ENCODE peak calls at places on chromosome 5, in four cellular contexts. One of them, this sample, is unnamed.
A peak's percentile ranks its signal among the peaks of the same experiment; 100 is the strongest.

GRCh38 chr5:122366501-122366900 is 54.5 kb downstream of the SNCAIP start:
- DNase-seq in GM12878: no peak
- DNase-seq in K562: no peak
- DNase-seq in HepG2: no peak
- DNase-seq in this sample: no peak

GRCh38 chr5:122392224-122392623 is 80.2 kb downstream of the SNCAIP start:
- DNase-seq in HepG2: no peak
- DNase-seq in GM12878: no peak
- DNase-seq in K562: no peak
- DNase-seq in this sample: no peak

GRCh38 chr5:132054697-132055440 is 5.6 kb upstream of the IL3 start:
- DNase-seq in HepG2: no peak
- DNase-seq in GM12878: no peak
- DNase-seq in K562: no peak
- DNase-seq in this sample: no peak

GRCh38 chr5:144368556-144368955 is 197.9 kb downstream of the KCTD16 start:
- DNase-seq in K562: no peak
- DNase-seq in GM12878: no peak
- DNase-seq in HepG2: no peak
- DNase-seq in this sample: no peak

GRCh38 chr5:106254784-106255183 is 1416.0 kb downstream of the EFNA5 start:
- DNase-seq in HepG2: no peak
- DNase-seq in GM12878: no peak
- DNase-seq in K562: no peak
- DNase-seq in this sample: no peak

GRCh38 chr5:120539471-120539870 is 75.4 kb downstream of the PRR16 start:
- DNase-seq in GM12878: no peak
- DNase-seq in K562: no peak
- DNase-seq in HepG2: no peak
- DNase-seq in this sample: no peak

GRCh38 chr5:176184608-176185132 is 53.6 kb upstream of the SIMC1 start:
- DNase-seq in GM12878: no peak
- DNase-seq in HepG2: no peak
- DNase-seq in K562: no peak
- DNase-seq in this sample: no peak

GRCh38 chr5:132063090-132063911 is 2.8 kb downstream of the IL3 start:
- DNase-seq in GM12878: peak; percentile 12
- DNase-seq in K562: peak; percentile 85
- DNase-seq in HepG2: peak; percentile 45
- DNase-seq in this sample: peak; percentile 82

GRCh38 chr5:81774359-81774758 is 23.5 kb upstream of the SSBP2 start:
- DNase-seq in K562: no peak
- DNase-seq in HepG2: no peak
- DNase-seq in GM12878: no peak
- DNase-seq in this sample: no peak

GRCh38 chr5:180988592-180988991 is at the start of gene BTNL3:
- DNase-seq in K562: no peak
- DNase-seq in HepG2: no peak
- DNase-seq in GM12878: no peak
- DNase-seq in this sample: no peak

GRCh38 chr5:139915834-139916233 is 120.2 kb downstream of the PSD2 start:
- DNase-seq in GM12878: no peak
- DNase-seq in HepG2: no peak
- DNase-seq in K562: no peak
- DNase-seq in this sample: no peak

GRCh38 chr5:157159209-157159751 is 6.8 kb downstream of the GARIN3 start:
- DNase-seq in K562: no peak
- DNase-seq in GM12878: no peak
- DNase-seq in HepG2: no peak
- DNase-seq in this sample: no peak

GRCh38 chr5:14246350-14247053 is 103.4 kb downstream of the TRIO start:
- DNase-seq in HepG2: no peak
- DNase-seq in GM12878: no peak
- DNase-seq in K562: no peak
- DNase-seq in this sample: no peak

GRCh38 chr5:157990583-157991181 is 131.7 kb upstream of the CLINT1 start:
- DNase-seq in HepG2: no peak
- DNase-seq in K562: no peak
- DNase-seq in GM12878: no peak
- DNase-seq in this sample: no peak

GRCh38 chr5:57292336-57292735 is 118.5 kb downstream of the GPBP1 start:
- DNase-seq in HepG2: no peak
- DNase-seq in GM12878: no peak
- DNase-seq in K562: no peak
- DNase-seq in this sample: no peak

GRCh38 chr5:160548949-160549665 is 127.5 kb downstream of the PTTG1 start:
- DNase-seq in HepG2: no peak
- DNase-seq in GM12878: no peak
- DNase-seq in K562: no peak
- DNase-seq in this sample: no peak

GRCh38 chr5:132473019-132473531 is 17.5 kb downstream of the IRF1 start:
- DNase-seq in GM12878: no peak
- DNase-seq in HepG2: no peak
- DNase-seq in K562: no peak
- DNase-seq in this sample: no peak

GRCh38 chr5:179762079-179762780 is 29.6 kb downstream of the MAML1 start:
- DNase-seq in GM12878: peak; percentile 12
- DNase-seq in K562: peak; percentile 66
- DNase-seq in HepG2: peak; percentile 9
- DNase-seq in this sample: no peak

GRCh38 chr5:10091701-10092100 is 158.0 kb downstream of the ATPSCKMT start:
- DNase-seq in GM12878: no peak
- DNase-seq in HepG2: no peak
- DNase-seq in K562: no peak
- DNase-seq in this sample: no peak

GRCh38 chr5:27007121-27007520 is 31.3 kb downstream of the CDH9 start:
- DNase-seq in GM12878: no peak
- DNase-seq in K562: no peak
- DNase-seq in HepG2: no peak
- DNase-seq in this sample: no peak

GRCh38 chr5:144634138-144634537 is 463.5 kb downstream of the KCTD16 start:
- DNase-seq in K562: no peak
- DNase-seq in GM12878: no peak
- DNase-seq in HepG2: no peak
- DNase-seq in this sample: no peak

GRCh38 chr5:17238521-17239041 is 21.1 kb downstream of the BASP1 start:
- DNase-seq in K562: no peak
- DNase-seq in HepG2: no peak
- DNase-seq in GM12878: no peak
- DNase-seq in this sample: no peak

DNA sequence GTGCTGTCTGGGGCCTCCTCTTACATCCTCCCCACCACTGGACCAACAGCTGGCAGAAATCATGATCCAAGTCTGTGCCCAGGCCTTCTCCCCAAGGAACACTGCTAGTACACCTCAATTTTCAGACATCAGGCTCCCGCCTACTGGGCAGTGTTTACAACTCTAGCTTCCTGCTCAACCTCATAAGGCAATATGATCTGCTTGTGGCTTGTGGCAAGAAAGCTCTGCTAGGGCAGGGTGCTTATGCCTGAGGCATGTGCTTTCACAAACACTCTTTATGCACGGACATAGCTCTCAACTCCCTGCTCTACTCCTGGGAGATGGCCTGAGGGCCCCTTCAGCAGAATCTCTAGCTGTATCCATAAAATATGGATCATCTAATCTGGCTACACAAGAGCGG is 32.5 kb downstream of the SH3TC2 start:
- DNase-seq in GM12878: no peak
- DNase-seq in K562: no peak
- DNase-seq in HepG2: no peak
- DNase-seq in this sample: no peak
- TF ChIP-seq FOXM1 in GM12878: no peak
- TF ChIP-seq FOXM1 in K562: no peak
- TF ChIP-seq FOXM1 in HepG2: no peak
- TF ChIP-seq FOXM1 in this sample: no peak

GRCh38 chr5:168404366-168404765 is 81.9 kb upstream of the RARS1 start:
- DNase-seq in HepG2: no peak
- DNase-seq in K562: no peak
- DNase-seq in GM12878: no peak
- DNase-seq in this sample: no peak
- TF ChIP-seq SP1 in HepG2: no peak
- TF ChIP-seq SP1 in K562: no peak
- TF ChIP-seq SP1 in GM12878: no peak
- TF ChIP-seq SP1 in this sample: no peak

DNA sequence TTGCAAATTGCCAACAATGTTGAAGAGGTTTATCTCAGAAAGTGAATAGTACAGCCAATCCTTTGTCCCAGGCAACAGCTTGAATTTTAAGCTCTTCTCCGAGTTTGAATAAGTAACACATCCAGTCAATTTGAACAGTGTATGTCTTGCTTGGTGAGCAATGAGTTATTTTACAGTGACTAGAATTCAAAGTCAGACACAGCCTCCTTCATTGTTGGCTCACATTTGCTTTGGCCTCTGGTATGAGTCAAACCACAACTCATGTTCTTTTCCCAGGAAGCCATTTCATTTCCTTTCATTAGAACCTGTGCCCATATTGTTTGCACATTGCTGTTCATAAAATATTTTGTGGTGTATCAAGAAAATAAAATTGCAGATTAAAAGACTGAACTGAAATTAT is 622.0 kb upstream of the DAB2 start:
- DNase-seq in K562: no peak
- DNase-seq in HepG2: no peak
- DNase-seq in GM12878: no peak
- DNase-seq in this sample: no peak
- TF ChIP-seq FOXM1 in K562: no peak
- TF ChIP-seq FOXM1 in HepG2: no peak
- TF ChIP-seq FOXM1 in GM12878: no peak
- TF ChIP-seq FOXM1 in this sample: no peak

DNA sequence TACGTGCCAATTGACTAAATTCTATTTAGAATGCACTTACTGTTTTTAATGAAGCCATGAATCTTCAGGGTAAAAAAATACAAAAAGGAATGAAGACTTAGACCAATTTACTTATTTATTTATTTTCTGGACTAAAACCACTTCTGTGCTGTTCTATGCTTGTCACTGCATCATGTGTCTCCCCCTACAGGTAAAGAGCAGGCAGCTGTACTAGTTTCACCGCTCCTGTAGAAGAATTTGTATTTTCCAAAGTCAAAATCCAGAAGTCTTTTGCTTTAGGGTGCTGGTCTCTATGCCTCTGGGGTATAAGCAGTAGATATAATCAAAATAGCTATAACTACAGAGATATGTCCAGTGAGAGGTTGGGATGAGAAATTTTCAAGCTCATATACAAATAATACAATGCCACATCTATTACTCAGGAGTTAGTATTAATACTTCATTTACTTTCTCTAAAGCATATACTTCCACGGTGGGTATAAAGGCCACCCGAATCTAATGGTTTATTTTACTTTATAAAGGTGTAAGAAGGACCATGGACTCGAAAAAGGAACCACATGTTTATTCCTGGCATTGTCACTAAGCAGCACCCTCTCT is 591.5 kb downstream of the RAB3C start:
- DNase-seq in K562: peak; percentile 44
- DNase-seq in GM12878: no peak
- DNase-seq in HepG2: peak; percentile 63
- DNase-seq in this sample: peak; percentile 56
- TF ChIP-seq SP1 in K562: no peak
- TF ChIP-seq SP1 in GM12878: no peak
- TF ChIP-seq SP1 in HepG2: no peak
- TF ChIP-seq SP1 in this sample: no peak

GRCh38 chr5:127076730-127077129 is 3.4 kb upstream of the C5orf63 start:
- DNase-seq in GM12878: no peak
- DNase-seq in K562: no peak
- DNase-seq in HepG2: no peak
- DNase-seq in this sample: no peak
- TF ChIP-seq FOXM1 in GM12878: no peak
- TF ChIP-seq FOXM1 in K562: no peak
- TF ChIP-seq FOXM1 in HepG2: no peak
- TF ChIP-seq FOXM1 in this sample: no peak

DNA sequence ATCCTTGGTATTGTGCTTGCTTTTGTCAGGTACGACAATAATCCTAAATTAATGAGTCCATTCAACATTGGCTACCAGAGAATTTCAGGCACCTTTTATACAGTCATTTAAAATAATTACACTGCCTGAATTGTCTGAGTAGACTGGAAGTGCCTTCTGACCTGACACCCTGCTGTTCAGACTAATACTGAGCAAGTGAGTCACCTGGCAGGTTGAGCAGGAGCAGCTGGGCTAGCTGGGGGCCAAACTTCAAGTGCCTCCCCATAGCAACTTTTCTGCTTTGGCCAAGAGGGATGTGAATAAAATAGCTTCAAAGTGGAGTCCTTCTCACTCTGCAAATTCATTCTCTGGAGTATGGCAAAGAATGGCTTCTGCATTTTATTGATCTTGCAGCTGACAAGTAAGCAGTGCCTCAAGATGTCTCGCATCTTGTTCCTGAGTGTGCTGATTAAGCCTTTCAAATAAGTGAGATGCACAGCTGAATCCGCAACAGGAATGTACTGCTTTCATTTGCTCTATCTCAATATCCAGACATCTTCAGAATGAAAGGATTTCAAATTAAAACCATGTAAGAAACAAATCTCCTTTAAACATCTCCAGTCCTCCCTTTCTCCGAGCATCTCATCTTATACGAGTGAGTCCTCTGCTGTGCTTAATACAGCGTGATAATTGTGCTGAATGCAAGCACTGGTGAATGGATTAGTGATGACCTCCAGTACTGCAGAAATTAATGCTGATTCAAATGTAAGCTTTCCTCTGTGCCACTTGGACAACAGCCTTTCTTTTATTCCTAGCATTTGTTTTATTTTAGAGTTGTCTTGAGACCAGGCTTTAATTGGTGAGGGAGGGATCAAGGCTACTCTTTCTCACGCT is 271.2 kb downstream of the EDIL3 start:
- DNase-seq in GM12878: no peak
- DNase-seq in K562: no peak
- DNase-seq in HepG2: no peak
- DNase-seq in this sample: no peak
- TF ChIP-seq SP1 in GM12878: no peak
- TF ChIP-seq SP1 in K562: no peak
- TF ChIP-seq SP1 in HepG2: no peak
- TF ChIP-seq SP1 in this sample: no peak

DNA sequence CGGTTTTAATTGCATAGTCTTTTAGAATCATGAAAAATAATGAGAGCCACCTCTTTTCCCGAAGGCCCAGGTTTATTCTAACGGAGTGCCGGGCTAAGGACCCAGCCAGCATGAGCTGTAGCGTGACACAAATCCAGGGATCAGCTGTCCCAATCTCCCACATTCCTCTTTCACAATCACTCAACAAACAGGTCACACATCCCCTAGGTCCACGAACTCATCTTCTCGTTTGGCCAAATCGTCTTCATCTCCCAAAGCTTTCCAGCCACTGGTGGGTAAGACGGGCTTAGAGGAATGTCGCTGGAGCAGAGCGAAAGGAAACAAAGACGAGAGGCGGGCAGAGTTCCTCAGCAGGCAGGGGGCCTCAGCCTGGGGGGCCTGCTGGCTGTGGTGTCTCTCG is 55.5 kb upstream of the GOLPH3 start:
- DNase-seq in K562: no peak
- DNase-seq in HepG2: no peak
- DNase-seq in GM12878: no peak
- DNase-seq in this sample: no peak
- TF ChIP-seq FOXM1 in K562: no peak
- TF ChIP-seq FOXM1 in HepG2: no peak
- TF ChIP-seq FOXM1 in GM12878: no peak
- TF ChIP-seq FOXM1 in this sample: no peak

This sample was measured in HEK293T.